ENCODE peak calls at places on chromosomes 3 and 15, in six cellular contexts. X, I, N, C, G and L are unnamed samples.

GRCh38 chr3:71562938-71563337 is 20.6 kb downstream of the FOXP1 start:
- DNase-seq in X (no peak), I (no peak), N (no peak), C (no peak), G (no peak), L (no peak)

GRCh38 chr3:122000936-122001605 is 21.0 kb downstream of the ILDR1 start:
- DNase-seq in X (peak), I (no peak), N (no peak), C (no peak), G (no peak), L (no peak)

GRCh38 chr15:94602771-94603474 is 371.6 kb downstream of the MCTP2 start:
- DNase-seq in X (no peak), I (no peak), N (no peak), C (no peak), G (no peak), L (no peak)

GRCh38 chr3:29683306-29683993 is 402.6 kb downstream of the RBMS3 start:
- DNase-seq in X (peak), I (no peak), N (peak), C (no peak), G (no peak), L (no peak)

GRCh38 chr3:133812872-133813271 is 7.3 kb downstream of the SRPRB start:
- DNase-seq in X (no peak), I (no peak), N (peak), C (no peak), G (no peak), L (no peak)

GRCh38 chr15:74340139-74340538 is 27.3 kb downstream of the CYP11A1 start:
- DNase-seq in X (peak), I (no peak), N (no peak), C (no peak), G (no peak), L (no peak)

GRCh38 chr3:23575697-23576096 is 230.1 kb upstream of the UBE2E1 start:
- DNase-seq in X (no peak), I (no peak), N (peak), C (no peak), G (no peak), L (no peak)

GRCh38 chr3:27134165-27134796 is 234.9 kb downstream of the NEK10 start:
- DNase-seq in X (peak), I (peak), N (peak), C (peak), G (peak), L (peak)

GRCh38 chr15:63072023-63072650 is 29.6 kb downstream of the TPM1 start:
- DNase-seq in X (no peak), I (no peak), N (no peak), C (no peak), G (no peak), L (no peak)

GRCh38 chr15:69398541-69398940 is 15.6 kb upstream of the KIF23 start:
- DNase-seq in X (no peak), I (no peak), N (no peak), C (no peak), G (no peak), L (no peak)

GRCh38 chr3:183299976-183300375 is 46.9 kb downstream of the B3GNT5 start:
- DNase-seq in X (no peak), I (no peak), N (no peak), C (no peak), G (no peak), L (no peak)

GRCh38 chr3:61562810-61563613 is 1.6 kb downstream of the PTPRG start:
- DNase-seq in X (peak), I (peak), N (no peak), C (no peak), G (no peak), L (no peak)

GRCh38 chr3:51353131-51353530 is 32.0 kb upstream of the MANF start:
- DNase-seq in X (no peak), I (no peak), N (no peak), C (no peak), G (no peak), L (no peak)

GRCh38 chr3:175422744-175423143 is 563.6 kb downstream of the NAALADL2 start:
- DNase-seq in X (no peak), I (no peak), N (no peak), C (no peak), G (no peak), L (no peak)

GRCh38 chr3:189701934-189702693 is 70.9 kb downstream of the TP63 start:
- DNase-seq in X (peak), I (no peak), N (no peak), C (no peak), G (no peak), L (no peak)

GRCh38 chr3:155096303-155097008 is 16.3 kb downstream of the MME start:
- DNase-seq in X (no peak), I (no peak), N (no peak), C (no peak), G (no peak), L (no peak)

GRCh38 chr3:106275592-106275991 is 406.8 kb upstream of the CBLB start:
- DNase-seq in X (no peak), I (no peak), N (no peak), C (no peak), G (no peak), L (no peak)

GRCh38 chr3:10950476-10951294 is 41.9 kb upstream of the SLC6A1 start:
- DNase-seq in X (peak), I (no peak), N (peak), C (peak), G (no peak), L (no peak)

GRCh38 chr3:64837126-64837738 is 149.4 kb upstream of the ADAMTS9 start:
- DNase-seq in X (no peak), I (no peak), N (no peak), C (no peak), G (no peak), L (no peak)

GRCh38 chr3:128339491-128340012 is 127.1 kb downstream of the DNAJB8 start:
- DNase-seq in X (no peak), I (no peak), N (no peak), C (no peak), G (no peak), L (no peak)

GRCh38 chr15:89358755-89359439 is 24.3 kb upstream of the POLG start:
- DNase-seq in X (peak), I (peak), N (peak), C (peak), G (peak), L (peak)

GRCh38 chr3:44355634-44356033 is 17.1 kb downstream of the TCAIM start:
- DNase-seq in X (no peak), I (no peak), N (peak), C (peak), G (no peak), L (no peak)

GRCh38 chr3:52350436-52350835 is 34.3 kb downstream of the DNAH1 start:
- DNase-seq in X (no peak), I (no peak), N (no peak), C (no peak), G (no peak), L (no peak)

GRCh38 chr15:45164914-45165313 is 22.9 kb downstream of the SHF start:
- DNase-seq in X (no peak), I (no peak), N (no peak), C (no peak), G (no peak), L (no peak)

GRCh38 chr3:197023998-197024651 is 5.5 kb downstream of the MELTF start:
- DNase-seq in X (peak), I (no peak), N (no peak), C (no peak), G (no peak), L (no peak)

GRCh38 chr15:42152196-42152920 is 4.1 kb downstream of the PLA2G4F start:
- DNase-seq in X (peak), I (no peak), N (no peak), C (no peak), G (no peak), L (no peak)

GRCh38 chr3:192889694-192890093 is 28.0 kb downstream of the MB21D2 start:
- DNase-seq in X (no peak), I (no peak), N (peak), C (no peak), G (no peak), L (no peak)

GRCh38 chr15:93166675-93167074 is 77.7 kb upstream of the RGMA start:
- DNase-seq in X (no peak), I (no peak), N (no peak), C (no peak), G (no peak), L (no peak)

GRCh38 chr3:49638445-49638844 is 35.7 kb upstream of the APEH start:
- DNase-seq in X (peak), I (no peak), N (peak), C (peak), G (no peak), L (no peak)

GRCh38 chr15:89515477-89515876 is 19.1 kb upstream of the RHCG start:
- DNase-seq in X (no peak), I (no peak), N (no peak), C (no peak), G (no peak), L (no peak)

GRCh38 chr15:35206060-35206675 is 121.1 kb upstream of the NANOGP8 start:
- DNase-seq in X (no peak), I (no peak), N (no peak), C (no peak), G (no peak), L (no peak)

GRCh38 chr15:64574220-64574994 is 114.0 kb downstream of the ZNF609 start:
- DNase-seq in X (no peak), I (no peak), N (peak), C (peak), G (no peak), L (no peak)

GRCh38 chr15:42253300-42253699 is 19.7 kb upstream of the GANC start:
- DNase-seq in X (no peak), I (no peak), N (no peak), C (no peak), G (no peak), L (no peak)

GRCh38 chr15:40150163-40150925 is 10.5 kb upstream of the BUB1B start:
- DNase-seq in X (no peak), I (no peak), N (peak), C (peak), G (no peak), L (no peak)